ENCODE peak calls at places on chromosomes 3 and 15, in nine cellular contexts. One of them, this sample, is unnamed.

GRCh38 chr15:49810651-49811175 is 189.9 kb downstream of the DTWD1 start:
- DNase-seq in type B pancreatic cell: no peak
- DNase-seq in fibroblast of the conjunctiva: no peak
- DNase-seq in skeletal muscle cell: no peak
- DNase-seq in stimulated activated CD8-positive, alpha-beta memory T cell treated with anti-CD3 and anti-CD28 coated beads, Interleukin-4, amount 100 ng/mL, for 1 hour: no peak
- DNase-seq in activated naive CD4-positive, alpha-beta T cell treated with anti-CD3 and anti-CD28 coated beads, Interleukin-2, amount 50 U/mL, for 72 hours: no peak
- DNase-seq in WTC11: no peak
- DNase-seq in amygdala: no peak
- DNase-seq in H54: no peak
- DNase-seq in this sample: no peak

GRCh38 chr3:30448946-30449686 is 157.3 kb upstream of the TGFBR2 start:
- DNase-seq in type B pancreatic cell: no peak
- DNase-seq in fibroblast of the conjunctiva: no peak
- DNase-seq in skeletal muscle cell: no peak
- DNase-seq in stimulated activated CD8-positive, alpha-beta memory T cell treated with anti-CD3 and anti-CD28 coated beads, Interleukin-4, amount 100 ng/mL, for 1 hour: no peak
- DNase-seq in activated naive CD4-positive, alpha-beta T cell treated with anti-CD3 and anti-CD28 coated beads, Interleukin-2, amount 50 U/mL, for 72 hours: no peak
- DNase-seq in WTC11: no peak
- DNase-seq in amygdala: no peak
- DNase-seq in H54: no peak
- DNase-seq in this sample: no peak

GRCh38 chr3:169387751-169388696 is 275.5 kb downstream of the MECOM start:
- DNase-seq in type B pancreatic cell: no peak
- DNase-seq in fibroblast of the conjunctiva: no peak
- DNase-seq in skeletal muscle cell: peak
- DNase-seq in stimulated activated CD8-positive, alpha-beta memory T cell treated with anti-CD3 and anti-CD28 coated beads, Interleukin-4, amount 100 ng/mL, for 1 hour: no peak
- DNase-seq in activated naive CD4-positive, alpha-beta T cell treated with anti-CD3 and anti-CD28 coated beads, Interleukin-2, amount 50 U/mL, for 72 hours: no peak
- DNase-seq in WTC11: peak
- DNase-seq in amygdala: no peak
- DNase-seq in H54: no peak
- DNase-seq in this sample: peak

GRCh38 chr3:58161435-58162398 is 49.1 kb downstream of the DNASE1L3 start:
- DNase-seq in type B pancreatic cell: no peak
- DNase-seq in fibroblast of the conjunctiva: peak
- DNase-seq in skeletal muscle cell: peak
- DNase-seq in stimulated activated CD8-positive, alpha-beta memory T cell treated with anti-CD3 and anti-CD28 coated beads, Interleukin-4, amount 100 ng/mL, for 1 hour: no peak
- DNase-seq in activated naive CD4-positive, alpha-beta T cell treated with anti-CD3 and anti-CD28 coated beads, Interleukin-2, amount 50 U/mL, for 72 hours: no peak
- DNase-seq in WTC11: no peak
- DNase-seq in amygdala: no peak
- DNase-seq in H54: peak
- DNase-seq in this sample: no peak

GRCh38 chr3:10646531-10647335 is 141.3 kb upstream of the ATP2B2 start:
- DNase-seq in type B pancreatic cell: peak
- DNase-seq in fibroblast of the conjunctiva: no peak
- DNase-seq in skeletal muscle cell: no peak
- DNase-seq in stimulated activated CD8-positive, alpha-beta memory T cell treated with anti-CD3 and anti-CD28 coated beads, Interleukin-4, amount 100 ng/mL, for 1 hour: no peak
- DNase-seq in activated naive CD4-positive, alpha-beta T cell treated with anti-CD3 and anti-CD28 coated beads, Interleukin-2, amount 50 U/mL, for 72 hours: no peak
- DNase-seq in WTC11: no peak
- DNase-seq in amygdala: no peak
- DNase-seq in H54: no peak
- DNase-seq in this sample: no peak

GRCh38 chr3:129587061-129587460 is 19.4 kb downstream of the PLXND1 start:
- DNase-seq in type B pancreatic cell: no peak
- DNase-seq in fibroblast of the conjunctiva: no peak
- DNase-seq in skeletal muscle cell: no peak
- DNase-seq in stimulated activated CD8-positive, alpha-beta memory T cell treated with anti-CD3 and anti-CD28 coated beads, Interleukin-4, amount 100 ng/mL, for 1 hour: no peak
- DNase-seq in activated naive CD4-positive, alpha-beta T cell treated with anti-CD3 and anti-CD28 coated beads, Interleukin-2, amount 50 U/mL, for 72 hours: no peak
- DNase-seq in WTC11: no peak
- DNase-seq in amygdala: no peak
- DNase-seq in H54: no peak
- DNase-seq in this sample: no peak

GRCh38 chr15:44137750-44138149 is 57.3 kb downstream of the FRMD5 start:
- DNase-seq in type B pancreatic cell: no peak
- DNase-seq in fibroblast of the conjunctiva: no peak
- DNase-seq in skeletal muscle cell: no peak
- DNase-seq in stimulated activated CD8-positive, alpha-beta memory T cell treated with anti-CD3 and anti-CD28 coated beads, Interleukin-4, amount 100 ng/mL, for 1 hour: no peak
- DNase-seq in activated naive CD4-positive, alpha-beta T cell treated with anti-CD3 and anti-CD28 coated beads, Interleukin-2, amount 50 U/mL, for 72 hours: no peak
- DNase-seq in WTC11: no peak
- DNase-seq in amygdala: no peak
- DNase-seq in H54: no peak
- DNase-seq in this sample: no peak

GRCh38 chr3:139151530-139151929 is 106.8 kb upstream of the PRR23C start:
- DNase-seq in type B pancreatic cell: no peak
- DNase-seq in fibroblast of the conjunctiva: no peak
- DNase-seq in skeletal muscle cell: no peak
- DNase-seq in stimulated activated CD8-positive, alpha-beta memory T cell treated with anti-CD3 and anti-CD28 coated beads, Interleukin-4, amount 100 ng/mL, for 1 hour: no peak
- DNase-seq in activated naive CD4-positive, alpha-beta T cell treated with anti-CD3 and anti-CD28 coated beads, Interleukin-2, amount 50 U/mL, for 72 hours: no peak
- DNase-seq in WTC11: no peak
- DNase-seq in amygdala: no peak
- DNase-seq in H54: no peak
- DNase-seq in this sample: no peak

GRCh38 chr3:127002195-127003174 is 19.6 kb downstream of the PLXNA1 start:
- DNase-seq in type B pancreatic cell: peak
- DNase-seq in fibroblast of the conjunctiva: peak
- DNase-seq in skeletal muscle cell: peak
- DNase-seq in stimulated activated CD8-positive, alpha-beta memory T cell treated with anti-CD3 and anti-CD28 coated beads, Interleukin-4, amount 100 ng/mL, for 1 hour: no peak
- DNase-seq in activated naive CD4-positive, alpha-beta T cell treated with anti-CD3 and anti-CD28 coated beads, Interleukin-2, amount 50 U/mL, for 72 hours: no peak
- DNase-seq in WTC11: peak
- DNase-seq in amygdala: peak
- DNase-seq in H54: peak
- DNase-seq in this sample: peak

GRCh38 chr3:172478116-172478515 is 29.9 kb upstream of the GHSR start:
- DNase-seq in type B pancreatic cell: no peak
- DNase-seq in fibroblast of the conjunctiva: no peak
- DNase-seq in skeletal muscle cell: no peak
- DNase-seq in stimulated activated CD8-positive, alpha-beta memory T cell treated with anti-CD3 and anti-CD28 coated beads, Interleukin-4, amount 100 ng/mL, for 1 hour: no peak
- DNase-seq in activated naive CD4-positive, alpha-beta T cell treated with anti-CD3 and anti-CD28 coated beads, Interleukin-2, amount 50 U/mL, for 72 hours: no peak
- DNase-seq in WTC11: no peak
- DNase-seq in amygdala: no peak
- DNase-seq in H54: no peak
- DNase-seq in this sample: no peak

GRCh38 chr3:120646771-120647449 is 35.1 kb downstream of the HGD start:
- DNase-seq in type B pancreatic cell: no peak
- DNase-seq in fibroblast of the conjunctiva: no peak
- DNase-seq in skeletal muscle cell: no peak
- DNase-seq in stimulated activated CD8-positive, alpha-beta memory T cell treated with anti-CD3 and anti-CD28 coated beads, Interleukin-4, amount 100 ng/mL, for 1 hour: no peak
- DNase-seq in activated naive CD4-positive, alpha-beta T cell treated with anti-CD3 and anti-CD28 coated beads, Interleukin-2, amount 50 U/mL, for 72 hours: no peak
- DNase-seq in WTC11: no peak
- DNase-seq in amygdala: no peak
- DNase-seq in H54: no peak
- DNase-seq in this sample: no peak

This sample was measured in lower lobe of right lung.